ENCODE peak calls at places on chromosomes 1 and 21, in four cellular contexts. S is lower lobe of right lung, Z is transverse colon, C is AG04450. M is an unnamed sample.

GRCh38 chr1:168674252-168674651 is 54.8 kb downstream of the DPT start:
- DNase-seq in S (no peak), Z (no peak), C (no peak), M (no peak)

GRCh38 chr1:182170941-182171461 is 109.5 kb upstream of the ZNF648 start:
- DNase-seq in S (peak; percentile 65), Z (no peak), C (no peak), M (no peak)

GRCh38 chr1:228313536-228314277 is 92.9 kb downstream of the TRIM11 start:
- DNase-seq in S (peak; percentile 40), Z (no peak), C (no peak), M (peak; percentile 36)

GRCh38 chr1:162171078-162171477 is 101.6 kb downstream of the NOS1AP start:
- DNase-seq in S (no peak), Z (no peak), C (no peak), M (no peak)

GRCh38 chr1:2946291-2946690 is 75.0 kb upstream of the ACTRT2 start:
- DNase-seq in S (no peak), Z (no peak), C (no peak), M (no peak)

GRCh38 chr1:98898901-98899300 is 105.8 kb downstream of the PLPPR5 start:
- DNase-seq in S (no peak), Z (no peak), C (no peak), M (no peak)

GRCh38 chr1:153866045-153866850 is 56.5 kb downstream of the GATAD2B start:
- DNase-seq in S (no peak), Z (no peak), C (peak; percentile 26), M (no peak)

GRCh38 chr1:202987255-202987654 is 19.9 kb upstream of the TMEM183A start:
- DNase-seq in S (no peak), Z (no peak), C (no peak), M (no peak)

GRCh38 chr21:18832950-18833349 is 429.4 kb upstream of the TMPRSS15 start:
- DNase-seq in S (no peak), Z (no peak), C (no peak), M (no peak)

GRCh38 chr21:44723177-44724131 is 12.1 kb upstream of the TSPEAR start:
- DNase-seq in S (no peak), Z (no peak), C (no peak), M (peak; percentile 63)

GRCh38 chr1:225318706-225319575 is 108.9 kb downstream of the LBR start:
- DNase-seq in S (no peak), Z (peak; percentile 13), C (no peak), M (peak; percentile 75)

GRCh38 chr1:7669559-7670208 is 101.4 kb upstream of the VAMP3 start:
- DNase-seq in S (peak; percentile 61), Z (peak; percentile 41), C (no peak), M (peak; percentile 96)

GRCh38 chr1:75589637-75590036 is 21.3 kb downstream of the SLC44A5 start:
- DNase-seq in S (no peak), Z (no peak), C (no peak), M (peak; percentile 63)

GRCh38 chr1:31696246-31696645 is 7.6 kb downstream of the COL16A1 start:
- DNase-seq in S (no peak), Z (peak; percentile 31), C (no peak), M (no peak)

GRCh38 chr21:39527664-39528381 is 76.1 kb downstream of the SH3BGR start:
- DNase-seq in S (no peak), Z (peak; percentile 68), C (no peak), M (no peak)

GRCh38 chr1:26324550-26324949 is 6.8 kb downstream of the CD52 start:
- DNase-seq in S (no peak), Z (no peak), C (no peak), M (no peak)

GRCh38 chr1:56389813-56390539 is 189.4 kb downstream of the PLPP3 start:
- DNase-seq in S (no peak), Z (no peak), C (peak; percentile 37), M (peak; percentile 86)

GRCh38 chr1:231376875-231377549 is 38.9 kb downstream of the SPRTN start:
- DNase-seq in S (no peak), Z (no peak), C (no peak), M (no peak)

DNA sequence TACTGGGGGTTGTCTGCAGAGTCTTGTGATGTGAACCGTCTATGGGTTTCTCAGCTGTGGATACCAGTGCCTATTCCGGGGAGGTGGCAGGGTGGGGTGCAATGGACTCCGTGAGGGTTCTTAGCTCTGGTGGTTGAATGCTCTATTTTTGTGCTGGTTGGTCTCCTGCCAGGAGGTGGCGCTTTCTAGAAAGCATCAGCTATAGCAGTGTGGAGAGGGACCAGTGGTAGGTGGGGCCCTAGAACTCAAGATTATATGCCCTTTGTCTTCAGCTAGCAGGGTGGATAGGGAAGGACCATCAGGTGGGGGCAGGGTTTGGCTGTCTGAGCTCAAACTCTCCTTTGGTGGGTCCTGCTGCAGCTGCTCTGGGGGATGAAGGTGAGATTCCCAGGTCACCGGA is 127.3 kb upstream of the PLD5 start:
- DNase-seq in S (no peak), Z (no peak), C (no peak), M (peak; percentile 91)
- TF ChIP-seq CTCF in S (no peak), Z (no peak), C (no peak), M (peak; percentile 80)

GRCh38 chr1:200043330-200043668 is 15.8 kb downstream of the NR5A2 start:
- DNase-seq in S (no peak), Z (no peak), C (no peak), M (no peak)
- H3K4me3 ChIP-seq in S (peak overlapping the region; percentile 60), Z (peak overlapping the region; percentile 51), C (no peak overlapping the region), M (peak overlapping the region; percentile 77)

GRCh38 chr1:18602533-18603211 is 28.0 kb upstream of the PAX7 start:
- DNase-seq in S (no peak), Z (no peak), C (no peak), M (peak; percentile 51)

GRCh38 chr1:18599704-18600103 is 30.9 kb upstream of the PAX7 start:
- DNase-seq in S (no peak), Z (no peak), C (no peak), M (no peak)

GRCh38 chr1:18599096-18599495 is 31.6 kb upstream of the PAX7 start:
- DNase-seq in S (no peak), Z (no peak), C (no peak), M (no peak)

GRCh38 chr1:18592368-18592767 is 38.3 kb upstream of the PAX7 start:
- DNase-seq in S (no peak), Z (no peak), C (no peak), M (peak; percentile 55)

DNA sequence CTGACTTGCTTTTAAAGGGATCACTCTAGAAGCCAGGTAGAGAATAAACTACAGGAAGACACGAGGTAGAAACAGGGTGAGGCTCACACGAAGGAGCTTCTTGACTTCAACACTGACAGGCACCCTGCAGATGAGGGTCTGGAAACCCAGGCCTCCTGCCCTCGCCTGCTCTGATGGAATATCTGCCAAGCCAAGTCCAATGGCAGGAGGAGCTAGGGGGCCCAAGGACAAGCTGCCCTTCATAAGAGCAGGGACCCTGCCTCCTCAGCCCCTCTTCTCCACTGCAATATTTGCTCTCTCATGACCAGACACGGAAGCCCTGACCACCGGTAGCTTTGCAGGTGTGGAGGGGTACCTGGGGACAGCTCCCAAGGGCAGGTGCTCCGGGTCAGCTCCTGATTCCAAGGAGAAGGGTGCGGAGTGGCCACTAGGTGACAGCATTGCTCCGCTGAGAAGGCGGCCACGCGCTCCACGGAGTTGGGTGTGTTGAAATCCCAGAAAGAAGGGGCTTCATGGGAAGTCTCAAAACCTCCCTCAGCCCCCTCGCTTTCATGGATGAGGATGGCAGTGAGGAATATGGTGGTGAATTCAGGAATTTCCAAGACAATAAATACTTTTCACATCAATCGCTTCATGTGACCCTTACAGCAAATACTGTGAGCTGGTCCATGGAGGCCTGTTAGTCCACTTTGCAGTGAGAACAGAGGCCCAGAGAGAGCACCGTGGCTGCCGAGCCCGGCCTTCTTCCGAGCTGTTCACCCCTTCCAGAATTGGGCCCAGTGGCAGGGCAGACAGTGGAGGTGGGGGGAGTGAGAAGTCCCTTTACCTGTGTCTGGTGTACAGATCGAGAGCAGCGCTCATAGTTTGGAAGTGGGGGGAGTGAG is 33.2 kb upstream of the PAX7 start:
- DNase-seq in S (peak; percentile 61), Z (peak; percentile 54), C (no peak), M (peak; percentile 93)
- TF ChIP-seq CTCF in S (peak; percentile 91), Z (peak; percentile 92), C (peak; percentile 95), M (peak; percentile 98)

GRCh38 chr1:155859234-155859829 is at the start of gene SYT11:
- DNase-seq in S (peak; percentile 95), Z (peak; percentile 96), C (peak; percentile 86), M (peak; percentile 98)
- H3K4me3 ChIP-seq in S (peak within 1 kb of the TSS; percentile 55), Z (peak within 1 kb of the TSS; percentile 41), C (peak within 1 kb of the TSS; percentile 65), M (peak within 1 kb of the TSS; percentile 83)

GRCh38 chr1:40583980-40584379 is 52.5 kb downstream of the ZNF684 start:
- DNase-seq in S (no peak), Z (no peak), C (no peak), M (no peak)
- TF ChIP-seq CTCF in S (no peak), Z (no peak), C (no peak), M (no peak)

GRCh38 chr1:181090653-181091126 is 2.2 kb downstream of the IER5 start:
- DNase-seq in S (no peak), Z (peak; percentile 62), C (no peak), M (no peak)
- H3K4me3 ChIP-seq in S (peak overlapping the region; percentile 96), Z (peak overlapping the region; percentile 92), C (peak overlapping the region; percentile 94), M (peak overlapping the region; percentile 98)

GRCh38 chr21:31201144-31201543 is 142.9 kb downstream of the TIAM1 start:
- DNase-seq in S (no peak), Z (no peak), C (no peak), M (no peak)

GRCh38 chr21:31204801-31205200 is 139.3 kb downstream of the TIAM1 start:
- DNase-seq in S (no peak), Z (no peak), C (no peak), M (no peak)

GRCh38 chr21:31205412-31205811 is 138.6 kb downstream of the TIAM1 start:
- DNase-seq in S (no peak), Z (no peak), C (no peak), M (no peak)

GRCh38 chr21:31201548-31201947 is 142.5 kb downstream of the TIAM1 start:
- DNase-seq in S (no peak), Z (peak; percentile 10), C (no peak), M (no peak)

GRCh38 chr21:31203371-31204054 is 140.5 kb downstream of the TIAM1 start:
- DNase-seq in S (no peak), Z (no peak), C (no peak), M (no peak)
- TF ChIP-seq CTCF in S (no peak), Z (no peak), C (no peak), M (no peak)

M was measured in endodermal cell.